ENCODE peak calls at places on chromosomes 2 and 18, in five cellular contexts. One of them, this sample, is unnamed.

GRCh38 chr2:72803151-72803550 is 22.7 kb downstream of the EXOC6B start:
- DNase-seq in K562: no peak
- DNase-seq in cardiac muscle cell: no peak
- DNase-seq in brain microvascular endothelial cell: no peak
- DNase-seq in PC-9: no peak
- DNase-seq in this sample: no peak

GRCh38 chr2:186848873-186849578 is at the start of gene ZSWIM2:
- DNase-seq in K562: no peak
- DNase-seq in brain microvascular endothelial cell: peak; percentile 85
- DNase-seq in PC-9: peak; percentile 43
- DNase-seq in cardiac muscle cell: peak; percentile 83
- DNase-seq in this sample: peak; percentile 76

GRCh38 chr2:38619458-38620164 is 16.9 kb upstream of the HNRNPLL start:
- DNase-seq in K562: no peak
- DNase-seq in PC-9: no peak
- DNase-seq in cardiac muscle cell: no peak
- DNase-seq in brain microvascular endothelial cell: no peak
- DNase-seq in this sample: no peak

GRCh38 chr18:21996261-21996892 is 173.0 kb upstream of the GATA6 start:
- DNase-seq in K562: no peak
- DNase-seq in brain microvascular endothelial cell: no peak
- DNase-seq in PC-9: no peak
- DNase-seq in cardiac muscle cell: no peak
- DNase-seq in this sample: no peak

GRCh38 chr18:55264108-55264507 is 304.8 kb upstream of the CCDC68 start:
- DNase-seq in brain microvascular endothelial cell: no peak
- DNase-seq in K562: no peak
- DNase-seq in PC-9: no peak
- DNase-seq in cardiac muscle cell: peak; percentile 26
- DNase-seq in this sample: no peak

GRCh38 chr2:64945973-64946736 is 43.0 kb upstream of the SLC1A4 start:
- DNase-seq in brain microvascular endothelial cell: peak; percentile 16
- DNase-seq in cardiac muscle cell: no peak
- DNase-seq in K562: no peak
- DNase-seq in PC-9: no peak
- DNase-seq in this sample: no peak

GRCh38 chr2:190507135-190507534 is 27.4 kb downstream of the NEMP2 start:
- DNase-seq in K562: no peak
- DNase-seq in brain microvascular endothelial cell: no peak
- DNase-seq in PC-9: no peak
- DNase-seq in cardiac muscle cell: no peak
- DNase-seq in this sample: no peak

GRCh38 chr2:147843421-147843863 is 1.4 kb upstream of the ACVR2A start:
- DNase-seq in brain microvascular endothelial cell: peak; percentile 21
- DNase-seq in PC-9: no peak
- DNase-seq in cardiac muscle cell: no peak
- DNase-seq in K562: no peak
- DNase-seq in this sample: no peak

GRCh38 chr2:20229322-20230201 is 4.6 kb upstream of the SDC1 start:
- DNase-seq in PC-9: no peak
- DNase-seq in brain microvascular endothelial cell: no peak
- DNase-seq in cardiac muscle cell: no peak
- DNase-seq in K562: no peak
- DNase-seq in this sample: peak; percentile 52

GRCh38 chr18:68454511-68455228 is 260.2 kb downstream of the TMX3 start:
- DNase-seq in PC-9: no peak
- DNase-seq in K562: no peak
- DNase-seq in cardiac muscle cell: no peak
- DNase-seq in brain microvascular endothelial cell: peak; percentile 87
- DNase-seq in this sample: no peak

GRCh38 chr2:460861-461260 is 173.0 kb upstream of the ALKAL2 start:
- DNase-seq in cardiac muscle cell: no peak
- DNase-seq in PC-9: no peak
- DNase-seq in K562: no peak
- DNase-seq in brain microvascular endothelial cell: no peak
- DNase-seq in this sample: no peak

GRCh38 chr18:54945726-54946125 is 13.5 kb downstream of the CCDC68 start:
- DNase-seq in cardiac muscle cell: no peak
- DNase-seq in brain microvascular endothelial cell: no peak
- DNase-seq in PC-9: no peak
- DNase-seq in K562: no peak
- DNase-seq in this sample: no peak

GRCh38 chr2:152716805-152717241 is 438 bp downstream of the PRPF40A start:
- DNase-seq in K562: peak; percentile 34
- DNase-seq in cardiac muscle cell: peak; percentile 41
- DNase-seq in brain microvascular endothelial cell: no peak
- DNase-seq in PC-9: no peak
- DNase-seq in this sample: no peak

GRCh38 chr2:152715854-152716428 is 1.3 kb downstream of the PRPF40A start:
- DNase-seq in K562: no peak
- DNase-seq in PC-9: peak; percentile 11
- DNase-seq in brain microvascular endothelial cell: peak; percentile 12
- DNase-seq in cardiac muscle cell: peak; percentile 12
- DNase-seq in this sample: no peak

GRCh38 chr2:152718047-152718908 is at the start of gene ARL6IP6:
- DNase-seq in PC-9: peak; percentile 91
- DNase-seq in K562: peak; percentile 87
- DNase-seq in cardiac muscle cell: peak; percentile 96
- DNase-seq in brain microvascular endothelial cell: peak; percentile 90
- DNase-seq in this sample: peak; percentile 39

GRCh38 chr2:152717242-152718046 is at the start of gene PRPF40A:
- DNase-seq in brain microvascular endothelial cell: peak; percentile 97
- DNase-seq in PC-9: peak; percentile 98
- DNase-seq in K562: peak; percentile 100
- DNase-seq in cardiac muscle cell: peak; percentile 98
- DNase-seq in this sample: peak; percentile 88

DNA sequence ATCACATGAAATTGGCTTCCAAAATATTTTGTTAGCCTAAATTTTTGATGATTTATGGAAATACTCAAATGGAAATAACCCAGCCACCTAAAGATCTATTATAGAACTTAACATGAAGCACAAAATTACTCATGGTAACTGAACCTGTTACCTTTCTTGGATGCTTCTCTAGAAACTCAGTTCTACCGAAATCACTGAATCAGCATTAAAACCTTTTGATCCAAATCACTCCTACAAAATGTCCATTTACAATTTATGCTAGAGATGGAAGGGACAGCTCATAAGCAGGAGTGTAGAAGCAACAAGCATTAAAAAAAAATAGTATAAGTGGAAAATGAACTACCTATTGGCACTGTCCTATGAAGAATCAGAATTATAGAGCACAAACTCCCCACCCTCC is 2.1 kb downstream of the PRPF40A start:
- DNase-seq in cardiac muscle cell: no peak
- DNase-seq in PC-9: no peak
- DNase-seq in brain microvascular endothelial cell: no peak
- DNase-seq in K562: no peak
- DNase-seq in this sample: no peak
- H3K4me3 ChIP-seq in cardiac muscle cell: no peak overlapping the region
- H3K4me3 ChIP-seq in PC-9: peak overlapping the region; percentile 87
- H3K4me3 ChIP-seq in brain microvascular endothelial cell: no peak overlapping the region
- H3K4me3 ChIP-seq in K562: peak overlapping the region; percentile 79
- H3K4me3 ChIP-seq in this sample: no peak overlapping the region

GRCh38 chr2:104125096-104125495 is 728.8 kb upstream of the POU3F3 start:
- DNase-seq in K562: no peak
- DNase-seq in PC-9: no peak
- DNase-seq in brain microvascular endothelial cell: no peak
- DNase-seq in cardiac muscle cell: no peak
- DNase-seq in this sample: no peak
- TF ChIP-seq CTCF in K562: no peak
- TF ChIP-seq CTCF in PC-9: no peak
- TF ChIP-seq CTCF in brain microvascular endothelial cell: no peak
- TF ChIP-seq CTCF in cardiac muscle cell: no peak
- TF ChIP-seq CTCF in this sample: no peak

GRCh38 chr2:136905779-136906178 is 140.4 kb downstream of the THSD7B start:
- DNase-seq in brain microvascular endothelial cell: no peak
- DNase-seq in K562: no peak
- DNase-seq in cardiac muscle cell: no peak
- DNase-seq in PC-9: no peak
- DNase-seq in this sample: no peak
- H3K36me3 ChIP-seq in brain microvascular endothelial cell: no peaks in the 10 kb centered on the region
- H3K36me3 ChIP-seq in K562: no peaks in the 10 kb centered on the region
- H3K36me3 ChIP-seq in cardiac muscle cell: no peaks in the 10 kb centered on the region
- H3K36me3 ChIP-seq in PC-9: no peaks in the 10 kb centered on the region
- H3K36me3 ChIP-seq in this sample: no peaks in the 10 kb centered on the region

GRCh38 chr2:101828267-101829017 is 130.9 kb downstream of the MAP4K4 start:
- DNase-seq in PC-9: no peak
- DNase-seq in K562: no peak
- DNase-seq in brain microvascular endothelial cell: no peak
- DNase-seq in cardiac muscle cell: no peak
- DNase-seq in this sample: no peak

GRCh38 chr2:101829018-101829396 is 131.5 kb downstream of the MAP4K4 start:
- DNase-seq in PC-9: no peak
- DNase-seq in brain microvascular endothelial cell: no peak
- DNase-seq in K562: no peak
- DNase-seq in cardiac muscle cell: no peak
- DNase-seq in this sample: no peak

GRCh38 chr2:101830146-101830545 is 132.6 kb downstream of the MAP4K4 start:
- DNase-seq in PC-9: no peak
- DNase-seq in cardiac muscle cell: no peak
- DNase-seq in brain microvascular endothelial cell: no peak
- DNase-seq in K562: no peak
- DNase-seq in this sample: no peak

GRCh38 chr2:101830555-101830954 is 133.0 kb downstream of the MAP4K4 start:
- DNase-seq in brain microvascular endothelial cell: peak; percentile 92
- DNase-seq in K562: no peak
- DNase-seq in PC-9: no peak
- DNase-seq in cardiac muscle cell: no peak
- DNase-seq in this sample: no peak

DNA sequence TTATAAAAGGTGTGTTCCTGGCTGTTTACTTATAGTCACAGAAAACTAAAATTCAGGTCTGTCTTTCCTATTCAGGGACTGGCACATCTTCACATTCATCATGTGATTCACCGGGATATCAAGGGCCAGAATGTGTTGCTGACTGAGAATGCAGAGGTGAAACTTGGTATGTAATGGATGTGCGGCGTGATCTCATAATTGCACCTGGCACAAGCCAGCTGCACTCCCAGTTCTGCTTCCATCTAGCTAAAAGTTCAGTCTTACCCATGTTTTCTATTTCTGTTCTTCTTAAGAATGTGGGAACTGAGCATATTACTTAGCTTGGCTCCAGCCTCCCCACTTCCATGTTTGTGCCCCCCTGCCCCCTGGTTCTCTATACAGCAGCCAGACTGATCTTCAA is 131.9 kb downstream of the MAP4K4 start:
- DNase-seq in K562: no peak
- DNase-seq in brain microvascular endothelial cell: no peak
- DNase-seq in PC-9: no peak
- DNase-seq in cardiac muscle cell: no peak
- DNase-seq in this sample: no peak
- H3K4me3 ChIP-seq in K562: no peak overlapping the region
- H3K4me3 ChIP-seq in brain microvascular endothelial cell: no peak overlapping the region
- H3K4me3 ChIP-seq in PC-9: no peak overlapping the region
- H3K4me3 ChIP-seq in cardiac muscle cell: no peak overlapping the region
- H3K4me3 ChIP-seq in this sample: no peak overlapping the region

DNA sequence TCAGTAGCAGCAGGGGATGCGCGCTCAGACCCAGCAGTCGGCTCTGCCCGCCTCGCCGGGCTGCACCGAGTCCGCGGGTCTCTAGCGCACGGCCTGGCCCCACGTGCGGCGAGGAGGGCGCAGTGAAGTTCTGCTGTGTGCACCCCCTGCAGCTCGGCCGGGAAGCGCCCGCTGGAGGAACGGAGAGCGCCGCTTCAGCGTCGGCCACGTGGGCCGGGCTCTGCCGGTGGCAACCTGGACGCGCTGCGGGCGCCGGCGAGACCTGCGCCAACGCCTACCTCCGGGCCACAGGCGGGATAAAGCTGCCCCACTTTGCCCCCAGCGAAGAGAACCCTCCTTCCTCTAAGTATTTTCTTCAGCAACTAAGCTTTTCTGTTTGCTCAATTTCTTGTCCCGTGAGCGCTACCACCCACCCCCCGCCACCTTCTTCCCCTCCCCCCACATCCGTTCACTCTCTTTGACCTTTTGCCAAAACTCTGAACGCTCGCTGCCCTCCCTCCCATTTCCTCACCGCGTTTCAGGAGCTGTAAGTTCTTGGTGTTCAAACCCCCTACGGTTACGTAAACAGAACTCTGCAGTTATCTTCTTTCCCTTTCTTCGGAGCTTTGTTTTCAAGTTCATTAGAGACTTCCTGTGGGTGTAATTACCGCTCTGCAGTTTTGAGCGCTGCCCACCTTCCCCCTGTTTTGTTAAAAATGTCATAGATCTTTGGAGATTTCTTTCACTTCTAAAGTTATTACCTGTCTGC is 42.6 kb upstream of the EDAR start:
- DNase-seq in PC-9: peak; percentile 21
- DNase-seq in K562: peak; percentile 47
- DNase-seq in brain microvascular endothelial cell: peak; percentile 1
- DNase-seq in cardiac muscle cell: peak; percentile 69
- DNase-seq in this sample: no peak
- TF ChIP-seq CTCF in PC-9: no peak
- TF ChIP-seq CTCF in K562: no peak
- TF ChIP-seq CTCF in brain microvascular endothelial cell: no peak
- TF ChIP-seq CTCF in cardiac muscle cell: no peak
- TF ChIP-seq CTCF in this sample: no peak

GRCh38 chr2:36889782-36890181 is 76.6 kb downstream of the STRN start:
- DNase-seq in brain microvascular endothelial cell: peak; percentile 89
- DNase-seq in K562: no peak
- DNase-seq in cardiac muscle cell: no peak
- DNase-seq in PC-9: peak; percentile 22
- DNase-seq in this sample: peak; percentile 74

GRCh38 chr2:36882532-36882931 is 83.8 kb downstream of the STRN start:
- DNase-seq in K562: no peak
- DNase-seq in brain microvascular endothelial cell: no peak
- DNase-seq in PC-9: no peak
- DNase-seq in cardiac muscle cell: no peak
- DNase-seq in this sample: no peak

GRCh38 chr2:36885605-36886004 is 80.7 kb downstream of the STRN start:
- DNase-seq in K562: no peak
- DNase-seq in PC-9: no peak
- DNase-seq in cardiac muscle cell: no peak
- DNase-seq in brain microvascular endothelial cell: no peak
- DNase-seq in this sample: no peak

GRCh38 chr2:36881816-36882215 is 84.5 kb downstream of the STRN start:
- DNase-seq in brain microvascular endothelial cell: no peak
- DNase-seq in PC-9: no peak
- DNase-seq in cardiac muscle cell: no peak
- DNase-seq in K562: no peak
- DNase-seq in this sample: no peak

DNA sequence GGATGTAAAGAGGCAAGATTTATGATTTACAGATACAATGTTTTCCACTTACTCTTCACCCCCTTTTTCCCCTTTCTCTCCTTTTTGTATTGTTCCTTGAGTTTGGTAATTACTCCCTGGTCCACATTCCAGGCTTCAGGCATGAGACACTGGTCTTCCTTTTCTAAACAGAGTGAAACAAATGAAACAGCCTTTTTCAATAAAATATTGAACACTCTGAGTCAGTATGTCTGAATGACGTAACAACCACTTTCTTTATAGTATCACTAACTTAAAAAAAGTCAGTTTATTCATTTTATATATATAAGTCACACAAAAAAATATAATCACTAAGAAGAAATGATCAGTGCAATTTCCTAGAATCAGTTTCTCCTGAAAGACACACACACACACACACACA is 79.7 kb downstream of the STRN start:
- DNase-seq in PC-9: no peak
- DNase-seq in cardiac muscle cell: no peak
- DNase-seq in brain microvascular endothelial cell: no peak
- DNase-seq in K562: no peak
- DNase-seq in this sample: no peak
- H3K36me3 ChIP-seq in PC-9: peaks cover 23% of the 10 kb centered on the region
- H3K36me3 ChIP-seq in cardiac muscle cell: peaks cover 43% of the 10 kb centered on the region
- H3K36me3 ChIP-seq in brain microvascular endothelial cell: peaks cover 2% of the 10 kb centered on the region
- H3K36me3 ChIP-seq in K562: peaks cover 34% of the 10 kb centered on the region
- H3K36me3 ChIP-seq in this sample: peaks cover 3% of the 10 kb centered on the region